ENCODE peak calls at places on chromosome 11, in nine cellular contexts. G, P, U, Y, N, J, K, A and T are unnamed samples.

GRCh38 chr11:64604458-64605247 is 13.6 kb downstream of the SLC22A12 start:
- DNase-seq in P (no peak), G (no peak), J (no peak), N (no peak), U (no peak), Y (no peak), A (no peak), K (no peak), T (no peak)

GRCh38 chr11:134864968-134865305 is 452.9 kb upstream of the B3GAT1 start:
- DNase-seq in K (no peak), P (no peak), N (no peak), Y (no peak), U (no peak), A (no peak), G (no peak), J (no peak), T (no peak)

GRCh38 chr11:36012410-36012809 is 68.5 kb downstream of the LDLRAD3 start:
- DNase-seq in K (peak), N (no peak), G (no peak), P (peak), U (peak), A (peak), J (no peak), Y (no peak), T (no peak)

GRCh38 chr11:94151311-94151710 is 22.7 kb downstream of the PANX1 start:
- DNase-seq in K (peak), A (peak), Y (no peak), P (no peak), G (no peak), N (no peak), J (no peak), U (no peak), T (no peak)

GRCh38 chr11:67606477-67607295 is at the start of gene NDUFV1:
- DNase-seq in J (peak), Y (peak), N (peak), G (peak), A (peak), U (peak), P (peak), K (peak), T (peak)

GRCh38 chr11:101552893-101553292 is 30.9 kb downstream of the TRPC6 start:
- DNase-seq in P (no peak), K (no peak), Y (no peak), A (no peak), U (no peak), N (no peak), G (no peak), J (no peak), T (no peak)

GRCh38 chr11:117950320-117950719 is 21.1 kb upstream of the TMPRSS13 start:
- DNase-seq in A (no peak), Y (no peak), G (no peak), P (no peak), N (peak), J (peak), U (no peak), K (no peak), T (no peak)

GRCh38 chr11:67437082-67437821 is at the start of gene PTPRCAP:
- DNase-seq in P (no peak), U (no peak), J (peak), K (no peak), G (no peak), A (no peak), Y (no peak), N (no peak), T (no peak)

GRCh38 chr11:65879622-65880021 is at the start of gene CTSW:
- DNase-seq in J (peak), Y (no peak), P (no peak), A (no peak), U (no peak), G (no peak), N (no peak), K (no peak), T (no peak)

DNA sequence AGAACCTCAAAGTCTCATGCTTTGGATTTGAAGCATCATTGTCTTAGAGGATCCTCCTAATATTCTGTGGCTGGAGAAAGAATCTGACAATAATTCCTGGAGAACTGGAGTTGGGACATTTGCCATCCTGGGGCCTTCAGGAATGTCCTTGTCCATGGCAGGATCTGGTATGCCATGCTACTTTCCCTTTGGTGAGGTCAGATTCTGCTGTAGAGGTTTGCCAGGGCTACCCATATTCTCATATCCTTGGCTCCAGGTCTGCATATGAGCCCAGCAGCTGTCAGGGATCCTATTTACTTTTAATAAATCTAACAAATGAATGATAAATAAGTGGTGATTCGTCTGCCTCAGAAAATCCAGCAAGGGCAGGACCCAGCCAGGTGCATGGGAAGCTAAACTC is 35.0 kb downstream of the ARL14EP start:
- DNase-seq in N (no peak), K (no peak), P (no peak), U (no peak), Y (no peak), G (no peak), J (no peak), A (no peak), T (no peak)
- TF ChIP-seq CTCF in N (no peak), K (no peak), P (no peak), U (no peak), Y (no peak), G (no peak), J (no peak), A (no peak), T (no peak)

GRCh38 chr11:62245271-62245753 is 3.3 kb downstream of the SCGB1D2 start:
- DNase-seq in U (peak), Y (no peak), P (peak), A (peak), K (peak), N (no peak), G (peak), J (no peak), T (no peak)
- TF ChIP-seq CTCF in U (no peak), Y (no peak), P (peak), A (no peak), K (no peak), N (no peak), G (no peak), J (no peak), T (peak)

GRCh38 chr11:8911040-8911823 is at the start of gene AKIP1:
- DNase-seq in K (peak), J (peak), N (peak), P (peak), G (peak), U (peak), Y (peak), A (peak), T (peak)
- TF ChIP-seq CTCF in K (no peak), J (no peak), N (no peak), P (no peak), G (no peak), U (no peak), Y (no peak), A (no peak), T (no peak)

GRCh38 chr11:60252709-60253108 is 9.8 kb upstream of the MS4A4E start:
- DNase-seq in P (no peak), G (no peak), Y (no peak), K (no peak), J (no peak), A (no peak), U (no peak), N (no peak), T (no peak)
- TF ChIP-seq CTCF in P (no peak), G (no peak), Y (no peak), K (no peak), J (no peak), A (no peak), U (no peak), N (no peak), T (no peak)

GRCh38 chr11:103671143-103671651 is 365.2 kb upstream of the DDI1 start:
- DNase-seq in U (no peak), J (no peak), P (no peak), Y (no peak), N (no peak), K (no peak), G (no peak), A (no peak), T (no peak)
- TF ChIP-seq CTCF in U (no peak), J (no peak), P (peak), Y (no peak), N (no peak), K (peak), G (no peak), A (no peak), T (peak)

GRCh38 chr11:86015699-86016098 is 53.2 kb downstream of the PICALM start:
- DNase-seq in K (no peak), U (no peak), P (no peak), A (no peak), N (no peak), G (no peak), J (no peak), Y (no peak), T (no peak)

GRCh38 chr11:86016451-86016850 is 52.4 kb downstream of the PICALM start:
- DNase-seq in G (no peak), P (no peak), U (no peak), K (no peak), N (no peak), J (no peak), Y (no peak), A (no peak), T (no peak)

GRCh38 chr11:86018249-86018648 is 50.6 kb downstream of the PICALM start:
- DNase-seq in K (no peak), Y (no peak), N (no peak), U (no peak), P (no peak), G (no peak), J (no peak), A (no peak), T (no peak)

DNA sequence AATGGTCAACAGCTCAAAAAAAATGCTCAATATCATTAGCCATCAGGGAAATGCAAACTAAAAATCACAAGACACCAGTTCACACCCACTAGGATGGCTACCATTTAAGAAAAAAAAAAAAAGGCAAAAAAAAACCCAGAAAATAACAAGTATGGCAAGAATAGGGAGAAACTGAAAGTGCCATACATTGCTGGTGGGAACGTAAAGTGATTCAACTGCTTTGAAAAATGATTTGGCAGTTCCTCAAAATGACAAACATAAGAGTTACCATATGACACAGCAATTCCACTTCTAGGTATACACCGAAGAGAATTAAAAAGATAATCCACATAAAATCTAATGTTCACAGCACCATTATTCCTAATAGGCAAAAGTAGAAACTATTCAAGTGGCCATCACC is 47.5 kb downstream of the PICALM start:
- DNase-seq in P (no peak), K (no peak), J (no peak), N (no peak), A (no peak), G (no peak), U (no peak), Y (no peak), T (peak)
- TF ChIP-seq CTCF in P (no peak), K (no peak), J (no peak), N (no peak), A (no peak), G (no peak), U (no peak), Y (no peak), T (no peak)

DNA sequence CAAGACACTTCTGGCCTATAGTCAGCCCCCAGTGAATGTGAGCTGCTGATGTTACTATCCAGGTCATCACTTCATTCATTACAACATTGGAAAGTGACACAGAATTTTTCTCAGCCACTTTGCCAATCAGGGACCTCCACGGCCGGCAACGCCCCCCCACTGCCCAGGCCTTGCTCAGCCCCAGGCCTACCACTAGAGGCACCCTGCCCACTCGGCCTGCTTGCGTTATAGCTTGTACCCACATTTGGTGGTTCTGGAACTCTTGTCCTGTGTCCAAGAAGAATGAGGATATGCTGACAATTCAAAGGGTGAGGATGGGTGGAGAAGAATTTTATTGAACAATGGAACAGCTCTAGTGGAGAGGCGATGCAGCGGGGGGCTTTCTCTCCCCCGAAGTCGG is 96.2 kb downstream of the TSPAN18 start:
- DNase-seq in G (no peak), U (no peak), J (no peak), K (no peak), Y (no peak), N (no peak), P (no peak), A (no peak), T (no peak)
- TF ChIP-seq CTCF in G (peak), U (no peak), J (no peak), K (peak), Y (no peak), N (no peak), P (no peak), A (no peak), T (peak)

DNA sequence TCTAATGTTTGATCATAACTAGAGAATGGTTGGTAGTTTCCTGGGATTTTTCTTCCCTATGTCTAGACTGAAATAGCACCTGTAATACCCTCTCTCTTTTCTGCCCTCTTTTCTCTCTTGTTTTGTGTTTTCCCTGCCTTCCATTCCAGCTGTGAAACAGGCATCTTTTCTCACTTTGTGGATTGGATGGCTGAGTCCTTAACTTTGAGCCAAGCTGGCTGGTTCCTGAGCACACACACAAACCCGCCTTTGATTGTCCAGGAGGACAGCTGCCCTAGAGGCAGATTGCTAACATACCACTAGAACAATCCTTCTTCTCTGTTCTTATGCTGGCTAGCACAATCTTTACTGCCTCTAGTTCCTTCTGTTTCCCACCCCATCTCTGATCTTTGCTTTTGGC is 17.7 kb downstream of the CTNND1 start:
- DNase-seq in Y (no peak), K (peak), J (no peak), G (peak), A (peak), U (no peak), P (peak), N (no peak), T (no peak)
- TF ChIP-seq CTCF in Y (no peak), K (no peak), J (no peak), G (no peak), A (peak), U (no peak), P (no peak), N (no peak), T (no peak)

GRCh38 chr11:128726464-128727139 is 32.7 kb downstream of the FLI1 start:
- DNase-seq in Y (no peak), J (no peak), A (no peak), N (peak), K (no peak), U (no peak), G (no peak), P (no peak), T (no peak)
- TF ChIP-seq CTCF in Y (no peak), J (no peak), A (no peak), N (no peak), K (no peak), U (no peak), G (no peak), P (no peak), T (no peak)